ENCODE peak calls at places on chromosomes 2 and 18, in five cellular contexts. Y is uterus, X is BE2C, J is cardiac muscle cell, Q is endothelial cell of umbilical vein. V is an unnamed sample.

GRCh38 chr2:179812501-179812900 is 48.9 kb downstream of the ZNF385B start:
- DNase-seq in Y (no peak), X (no peak), J (no peak), Q (no peak), V (no peak)

GRCh38 chr2:32930436-32930835 is 16.3 kb upstream of the LTBP1 start:
- DNase-seq in Y (no peak), X (no peak), J (no peak), Q (no peak), V (no peak)

GRCh38 chr2:98015681-98016080 is 19.9 kb upstream of the TMEM131 start:
- DNase-seq in Y (no peak), X (no peak), J (no peak), Q (no peak), V (no peak)

GRCh38 chr18:10490401-10491289 is 35.2 kb upstream of the NAPG start:
- DNase-seq in Y (no peak), X (no peak), J (no peak), Q (no peak), V (no peak)

GRCh38 chr2:150063432-150063889 is 424.0 kb downstream of the RND3 start:
- DNase-seq in Y (no peak), X (no peak), J (peak; percentile 54), Q (peak; percentile 17), V (peak; percentile 14)

GRCh38 chr2:2007551-2008501 is 263.5 kb upstream of the PXDN start:
- DNase-seq in Y (no peak), X (no peak), J (no peak), Q (no peak), V (no peak)

GRCh38 chr18:55229682-55230081 is 270.4 kb upstream of the CCDC68 start:
- DNase-seq in Y (no peak), X (no peak), J (no peak), Q (no peak), V (no peak)

GRCh38 chr2:199977984-199978415 is 22.6 kb downstream of the MAIP1 start:
- DNase-seq in Y (no peak), X (no peak), J (peak; percentile 70), Q (peak; percentile 12), V (peak; percentile 45)

GRCh38 chr18:49585781-49586663 is 24.2 kb downstream of the LIPG start:
- DNase-seq in Y (no peak), X (no peak), J (no peak), Q (no peak), V (no peak)

GRCh38 chr2:139296672-139297209 is 516.6 kb upstream of the NXPH2 start:
- DNase-seq in Y (no peak), X (no peak), J (no peak), Q (no peak), V (no peak)

GRCh38 chr18:37450434-37451133 is 115.0 kb downstream of the CELF4 start:
- DNase-seq in Y (peak; percentile 40), X (peak; percentile 54), J (peak; percentile 56), Q (no peak), V (no peak)

GRCh38 chr2:222561817-222562424 is 94.0 kb downstream of the FARSB start:
- DNase-seq in Y (peak; percentile 40), X (peak; percentile 62), J (peak; percentile 82), Q (peak; percentile 60), V (no peak)

GRCh38 chr2:8154936-8155335 is 526.9 kb upstream of the ID2 start:
- DNase-seq in Y (no peak), X (no peak), J (no peak), Q (peak; percentile 30), V (no peak)

DNA sequence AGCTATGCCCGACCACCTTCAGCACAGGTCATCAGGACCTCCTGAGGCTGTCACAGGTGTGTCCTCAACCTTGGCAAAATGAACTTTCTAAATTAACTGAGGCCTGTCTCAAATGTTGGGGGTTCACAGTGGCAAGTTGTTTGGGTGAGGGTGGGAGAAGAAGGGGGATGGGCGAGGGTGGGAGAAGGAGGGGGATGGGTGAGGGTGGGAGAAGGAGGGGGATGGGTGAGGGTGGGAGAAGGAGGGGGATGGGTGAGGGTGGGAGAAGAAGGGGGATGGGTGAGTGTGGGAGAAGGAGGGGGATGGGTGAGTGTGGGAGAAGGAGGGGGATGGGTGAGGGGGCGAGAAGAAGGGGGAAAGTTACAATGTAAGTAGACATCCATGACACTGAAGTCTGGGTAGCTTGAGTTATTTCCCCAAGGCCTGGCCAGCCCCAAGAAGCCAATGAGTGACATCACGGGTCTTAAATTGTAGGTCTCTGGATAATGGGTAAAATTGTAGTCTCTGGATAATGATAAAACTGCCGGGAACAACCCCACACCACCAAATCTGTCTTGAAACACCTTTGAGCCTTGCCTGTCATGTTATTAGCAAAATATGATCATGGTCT is 56.3 kb downstream of the TIMM21 start:
- DNase-seq in Y (no peak), X (no peak), J (peak; percentile 26), Q (no peak), V (no peak)
- H3K4me3 ChIP-seq in Y (no peak overlapping the region), X (no peak overlapping the region), J (no peak overlapping the region), Q (no peak overlapping the region), V (no peak overlapping the region)

DNA sequence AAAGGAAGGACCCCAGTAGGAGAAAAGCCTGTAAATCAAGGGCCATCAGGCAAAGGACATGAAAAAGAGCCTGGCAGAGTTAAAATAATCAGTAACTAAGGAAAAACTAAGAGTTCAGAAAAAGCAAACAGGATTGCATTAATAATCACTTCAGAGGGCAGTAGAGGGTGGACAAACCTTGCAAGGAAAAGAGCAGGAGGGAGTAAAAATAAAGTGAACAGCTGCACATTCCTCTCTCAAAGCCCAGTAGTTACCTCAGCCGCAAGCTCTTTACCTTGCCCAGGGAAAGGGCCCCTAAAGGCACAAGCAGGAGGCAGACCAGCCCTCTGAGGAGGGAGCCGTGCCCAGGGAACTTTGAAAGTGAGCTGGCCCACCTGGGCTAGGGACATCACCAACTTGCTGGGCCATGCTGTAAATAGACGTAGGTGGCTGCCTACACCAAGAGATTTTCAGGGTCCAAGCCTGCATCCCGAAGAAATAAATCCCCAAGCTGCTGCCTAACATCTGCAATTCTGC is 196.9 kb downstream of the C1D start:
- DNase-seq in Y (no peak), X (no peak), J (no peak), Q (no peak), V (no peak)
- TF ChIP-seq CTCF in Y (no peak), X (no peak), J (no peak), Q (no peak), V (no peak)

GRCh38 chr2:112658301-112658700 is 12.6 kb downstream of the SLC20A1 start:
- DNase-seq in Y (no peak), X (no peak), J (peak; percentile 39), Q (no peak), V (no peak)

GRCh38 chr2:112656679-112657078 is 10.9 kb downstream of the SLC20A1 start:
- DNase-seq in Y (no peak), X (no peak), J (no peak), Q (no peak), V (no peak)

GRCh38 chr2:112660138-112660537 is 14.4 kb downstream of the SLC20A1 start:
- DNase-seq in Y (no peak), X (no peak), J (no peak), Q (no peak), V (no peak)

GRCh38 chr2:112661656-112662305 is 16.0 kb downstream of the SLC20A1 start:
- DNase-seq in Y (no peak), X (no peak), J (no peak), Q (no peak), V (no peak)

GRCh38 chr2:112658820-112659667 is 13.3 kb downstream of the SLC20A1 start:
- DNase-seq in Y (no peak), X (no peak), J (peak; percentile 35), Q (no peak), V (no peak)
- H3K4me3 ChIP-seq in Y (no peak overlapping the region), X (no peak overlapping the region), J (no peak overlapping the region), Q (no peak overlapping the region), V (no peak overlapping the region)

DNA sequence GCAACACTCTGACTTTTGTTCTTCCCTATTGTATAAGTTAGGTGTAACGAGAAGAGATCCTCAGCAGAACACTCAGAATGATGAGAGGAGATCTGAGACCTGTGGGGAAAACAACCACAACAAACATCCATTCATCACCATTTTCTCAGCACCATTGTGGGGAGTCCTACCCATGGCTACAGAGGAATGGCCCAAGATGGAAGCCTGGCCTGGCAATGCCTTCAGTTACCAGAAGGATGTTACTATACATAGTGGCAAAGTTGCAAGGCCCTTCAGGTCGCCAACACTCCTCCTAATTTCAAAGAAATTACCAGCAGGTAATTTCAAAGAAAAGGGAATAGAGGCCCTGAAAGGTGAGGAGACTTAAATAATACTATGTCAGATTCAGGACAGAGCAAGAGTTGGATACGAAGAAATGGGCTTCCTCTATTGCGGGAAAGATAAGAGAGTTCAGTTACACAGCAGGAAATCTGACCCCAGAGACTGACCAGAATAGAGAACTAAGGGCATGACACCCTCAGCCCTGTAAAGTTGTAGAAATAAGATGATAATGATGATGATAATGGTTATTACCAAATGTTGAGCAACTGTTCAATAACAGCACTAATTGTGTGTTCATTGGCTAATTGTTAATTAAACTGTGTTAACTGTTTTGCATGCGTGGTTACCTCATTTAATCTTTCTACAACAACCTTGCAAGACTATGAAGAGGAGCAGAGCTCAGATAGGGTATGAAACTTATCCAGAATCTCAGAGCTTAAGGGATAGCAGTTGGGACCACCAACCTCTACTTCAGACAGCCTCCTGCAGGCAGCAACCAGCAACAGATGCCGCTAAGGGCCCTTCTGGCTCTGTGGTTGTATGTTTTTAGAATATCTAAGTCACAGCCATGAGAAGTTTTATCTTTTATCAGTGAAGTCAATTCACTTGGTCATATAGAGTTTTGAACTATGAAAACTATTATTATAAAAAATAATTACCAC is 37.5 kb downstream of the DHRS9 start:
- DNase-seq in Y (no peak), X (no peak), J (no peak), Q (no peak), V (no peak)
- TF ChIP-seq CTCF in Y (no peak), X (no peak), J (no peak), Q (no peak), V (no peak)

GRCh38 chr2:85444629-85445028 is 26.1 kb downstream of the SH2D6 start:
- DNase-seq in Y (no peak), X (no peak), J (peak; percentile 33), Q (no peak), V (no peak)
- H3K4me3 ChIP-seq in Y (no peak overlapping the region), X (no peak overlapping the region), J (no peak overlapping the region), Q (no peak overlapping the region), V (no peak overlapping the region)

DNA sequence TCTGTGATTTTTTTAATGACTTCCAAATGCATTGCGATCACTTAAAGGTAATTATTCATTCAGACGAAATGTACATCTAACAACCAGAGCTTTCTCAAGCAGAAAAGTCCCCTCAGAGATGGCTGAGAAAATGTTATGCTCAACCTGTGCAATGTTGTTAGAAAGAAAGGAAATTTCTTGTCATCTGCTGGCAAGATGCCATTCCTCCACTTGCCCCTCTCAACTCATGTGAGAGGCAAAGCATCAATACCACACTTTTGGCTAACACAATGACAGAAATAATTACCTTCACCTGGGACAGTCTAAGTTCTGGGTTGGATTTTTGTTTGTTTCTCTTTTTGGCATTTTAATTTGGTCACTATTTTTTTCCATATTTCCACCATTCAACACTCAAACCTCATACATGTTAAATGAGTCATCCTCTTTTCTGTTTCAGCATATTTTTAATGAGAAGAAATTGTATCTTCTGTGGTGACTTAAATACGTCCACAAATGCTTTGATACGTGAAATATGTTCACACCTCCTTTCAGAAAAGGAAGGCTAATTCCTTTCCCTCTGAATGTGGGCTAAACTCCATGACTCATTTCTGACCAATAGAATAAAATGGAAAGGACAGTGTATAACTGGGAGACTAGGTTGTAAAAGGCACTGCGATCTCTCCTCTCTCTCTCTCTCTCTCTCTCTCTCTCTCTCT is 173.6 kb upstream of the CHAC2 start:
- DNase-seq in Y (no peak), X (no peak), J (peak; percentile 14), Q (no peak), V (peak; percentile 14)
- TF ChIP-seq CTCF in Y (no peak), X (no peak), J (no peak), Q (no peak), V (no peak)

V was measured in AG04449.